ENCODE peak calls at places on chromosomes 11 and 22, in eight cellular contexts. One of them, this sample, is unnamed.

GRCh38 chr11:111526501-111526900 is 11.9 kb downstream of the HOATZ start:
- DNase-seq in A673: peak
- DNase-seq in neural progenitor cell: no peak
- DNase-seq in choroid plexus epithelial cell: peak
- DNase-seq in suprapubic skin: no peak
- DNase-seq in body of pancreas: no peak
- DNase-seq in brain microvascular endothelial cell: peak
- DNase-seq in epithelial cell of proximal tubule: no peak
- DNase-seq in this sample: peak

GRCh38 chr11:2099523-2100316 is 39.5 kb downstream of the IGF2 start:
- DNase-seq in A673: no peak
- DNase-seq in neural progenitor cell: no peak
- DNase-seq in choroid plexus epithelial cell: no peak
- DNase-seq in suprapubic skin: peak
- DNase-seq in body of pancreas: peak
- DNase-seq in brain microvascular endothelial cell: no peak
- DNase-seq in epithelial cell of proximal tubule: no peak
- DNase-seq in this sample: no peak

GRCh38 chr11:106076421-106076922 is 675 bp downstream of the KBTBD3 start:
- DNase-seq in A673: no peak
- DNase-seq in neural progenitor cell: peak
- DNase-seq in choroid plexus epithelial cell: peak
- DNase-seq in suprapubic skin: no peak
- DNase-seq in body of pancreas: peak
- DNase-seq in brain microvascular endothelial cell: no peak
- DNase-seq in epithelial cell of proximal tubule: no peak
- DNase-seq in this sample: no peak

GRCh38 chr22:28229566-28230483 is 310.8 kb upstream of the PITPNB start:
- DNase-seq in A673: no peak
- DNase-seq in neural progenitor cell: no peak
- DNase-seq in choroid plexus epithelial cell: peak
- DNase-seq in suprapubic skin: no peak
- DNase-seq in body of pancreas: no peak
- DNase-seq in brain microvascular endothelial cell: peak
- DNase-seq in epithelial cell of proximal tubule: no peak
- DNase-seq in this sample: no peak

GRCh38 chr11:10314199-10315072 is 9.6 kb downstream of the ADM start:
- DNase-seq in A673: peak
- DNase-seq in neural progenitor cell: peak
- DNase-seq in choroid plexus epithelial cell: peak
- DNase-seq in suprapubic skin: no peak
- DNase-seq in body of pancreas: no peak
- DNase-seq in brain microvascular endothelial cell: peak
- DNase-seq in epithelial cell of proximal tubule: no peak
- DNase-seq in this sample: no peak

GRCh38 chr22:44247346-44247745 is 65.4 kb downstream of the SHISAL1 start:
- DNase-seq in A673: no peak
- DNase-seq in neural progenitor cell: no peak
- DNase-seq in choroid plexus epithelial cell: no peak
- DNase-seq in suprapubic skin: peak
- DNase-seq in body of pancreas: no peak
- DNase-seq in brain microvascular endothelial cell: no peak
- DNase-seq in epithelial cell of proximal tubule: no peak
- DNase-seq in this sample: no peak

GRCh38 chr11:65487467-65488272 is 11.2 kb upstream of the MALAT1 start:
- DNase-seq in A673: peak
- DNase-seq in neural progenitor cell: peak
- DNase-seq in choroid plexus epithelial cell: peak
- DNase-seq in suprapubic skin: peak
- DNase-seq in body of pancreas: peak
- DNase-seq in brain microvascular endothelial cell: peak
- DNase-seq in epithelial cell of proximal tubule: peak
- DNase-seq in this sample: peak

GRCh38 chr11:132941024-132941646 is 591.2 kb downstream of the OPCML start:
- DNase-seq in A673: peak
- DNase-seq in neural progenitor cell: peak
- DNase-seq in choroid plexus epithelial cell: peak
- DNase-seq in suprapubic skin: no peak
- DNase-seq in body of pancreas: peak
- DNase-seq in brain microvascular endothelial cell: peak
- DNase-seq in epithelial cell of proximal tubule: no peak
- DNase-seq in this sample: no peak

GRCh38 chr11:38014405-38014804 is 1416.4 kb upstream of the RAG2 start:
- DNase-seq in A673: peak
- DNase-seq in neural progenitor cell: no peak
- DNase-seq in choroid plexus epithelial cell: peak
- DNase-seq in suprapubic skin: no peak
- DNase-seq in body of pancreas: no peak
- DNase-seq in brain microvascular endothelial cell: peak
- DNase-seq in epithelial cell of proximal tubule: no peak
- DNase-seq in this sample: no peak

GRCh38 chr22:27210111-27210739 is 552.8 kb downstream of the MIAT start:
- DNase-seq in A673: no peak
- DNase-seq in neural progenitor cell: no peak
- DNase-seq in choroid plexus epithelial cell: no peak
- DNase-seq in suprapubic skin: no peak
- DNase-seq in body of pancreas: no peak
- DNase-seq in brain microvascular endothelial cell: no peak
- DNase-seq in epithelial cell of proximal tubule: no peak
- DNase-seq in this sample: no peak

GRCh38 chr11:102306048-102306575 is 11.2 kb upstream of the BIRC3 start:
- DNase-seq in A673: no peak
- DNase-seq in neural progenitor cell: no peak
- DNase-seq in choroid plexus epithelial cell: no peak
- DNase-seq in suprapubic skin: no peak
- DNase-seq in body of pancreas: no peak
- DNase-seq in brain microvascular endothelial cell: no peak
- DNase-seq in epithelial cell of proximal tubule: no peak
- DNase-seq in this sample: no peak

GRCh38 chr11:3737386-3737933 is 59.9 kb downstream of the NUP98 start:
- DNase-seq in A673: no peak
- DNase-seq in neural progenitor cell: no peak
- DNase-seq in choroid plexus epithelial cell: no peak
- DNase-seq in suprapubic skin: no peak
- DNase-seq in body of pancreas: no peak
- DNase-seq in brain microvascular endothelial cell: no peak
- DNase-seq in epithelial cell of proximal tubule: no peak
- DNase-seq in this sample: no peak

GRCh38 chr11:94553938-94554337 is 10.2 kb downstream of the FUT4 start:
- DNase-seq in A673: no peak
- DNase-seq in neural progenitor cell: no peak
- DNase-seq in choroid plexus epithelial cell: peak
- DNase-seq in suprapubic skin: no peak
- DNase-seq in body of pancreas: no peak
- DNase-seq in brain microvascular endothelial cell: peak
- DNase-seq in epithelial cell of proximal tubule: no peak
- DNase-seq in this sample: no peak

GRCh38 chr11:34346551-34346950 is 11.3 kb downstream of the ABTB2 start:
- DNase-seq in A673: no peak
- DNase-seq in neural progenitor cell: no peak
- DNase-seq in choroid plexus epithelial cell: peak
- DNase-seq in suprapubic skin: no peak
- DNase-seq in body of pancreas: no peak
- DNase-seq in brain microvascular endothelial cell: peak
- DNase-seq in epithelial cell of proximal tubule: no peak
- DNase-seq in this sample: no peak

GRCh38 chr11:123054301-123055065 is 7.5 kb downstream of the HSPA8 start:
- DNase-seq in A673: peak
- DNase-seq in neural progenitor cell: peak
- DNase-seq in choroid plexus epithelial cell: peak
- DNase-seq in suprapubic skin: no peak
- DNase-seq in body of pancreas: no peak
- DNase-seq in brain microvascular endothelial cell: peak
- DNase-seq in epithelial cell of proximal tubule: no peak
- DNase-seq in this sample: no peak

GRCh38 chr11:30499940-30500339 is 86.2 kb downstream of the MPPED2 start:
- DNase-seq in A673: no peak
- DNase-seq in neural progenitor cell: no peak
- DNase-seq in choroid plexus epithelial cell: no peak
- DNase-seq in suprapubic skin: no peak
- DNase-seq in body of pancreas: no peak
- DNase-seq in brain microvascular endothelial cell: no peak
- DNase-seq in epithelial cell of proximal tubule: no peak
- DNase-seq in this sample: no peak

GRCh38 chr11:118938491-118939411 is 13.0 kb upstream of the BCL9L start:
- DNase-seq in A673: no peak
- DNase-seq in neural progenitor cell: no peak
- DNase-seq in choroid plexus epithelial cell: peak
- DNase-seq in suprapubic skin: no peak
- DNase-seq in body of pancreas: no peak
- DNase-seq in brain microvascular endothelial cell: peak
- DNase-seq in epithelial cell of proximal tubule: peak
- DNase-seq in this sample: peak

GRCh38 chr11:73275381-73275750 is 3.2 kb downstream of the P2RY6 start:
- DNase-seq in A673: no peak
- DNase-seq in neural progenitor cell: no peak
- DNase-seq in choroid plexus epithelial cell: no peak
- DNase-seq in suprapubic skin: peak
- DNase-seq in body of pancreas: no peak
- DNase-seq in brain microvascular endothelial cell: no peak
- DNase-seq in epithelial cell of proximal tubule: no peak
- DNase-seq in this sample: no peak

GRCh38 chr11:79092791-79093313 is 348.0 kb downstream of the TENM4 start:
- DNase-seq in A673: peak
- DNase-seq in neural progenitor cell: no peak
- DNase-seq in choroid plexus epithelial cell: peak
- DNase-seq in suprapubic skin: no peak
- DNase-seq in body of pancreas: no peak
- DNase-seq in brain microvascular endothelial cell: peak
- DNase-seq in epithelial cell of proximal tubule: peak
- DNase-seq in this sample: peak

GRCh38 chr11:86891020-86891419 is 64.2 kb downstream of the FZD4 start:
- DNase-seq in A673: no peak
- DNase-seq in neural progenitor cell: no peak
- DNase-seq in choroid plexus epithelial cell: no peak
- DNase-seq in suprapubic skin: no peak
- DNase-seq in body of pancreas: no peak
- DNase-seq in brain microvascular endothelial cell: no peak
- DNase-seq in epithelial cell of proximal tubule: no peak
- DNase-seq in this sample: no peak

GRCh38 chr11:69300124-69301032 is 6.4 kb downstream of the MYEOV start:
- DNase-seq in A673: no peak
- DNase-seq in neural progenitor cell: no peak
- DNase-seq in choroid plexus epithelial cell: peak
- DNase-seq in suprapubic skin: peak
- DNase-seq in body of pancreas: peak
- DNase-seq in brain microvascular endothelial cell: peak
- DNase-seq in epithelial cell of proximal tubule: no peak
- DNase-seq in this sample: no peak

GRCh38 chr11:78929906-78930220 is 355.2 kb upstream of the NARS2 start:
- DNase-seq in A673: no peak
- DNase-seq in neural progenitor cell: no peak
- DNase-seq in choroid plexus epithelial cell: no peak
- DNase-seq in suprapubic skin: no peak
- DNase-seq in body of pancreas: no peak
- DNase-seq in brain microvascular endothelial cell: no peak
- DNase-seq in epithelial cell of proximal tubule: no peak
- DNase-seq in this sample: no peak

GRCh38 chr11:100630898-100631297 is 56.2 kb upstream of the ARHGAP42 start:
- DNase-seq in A673: no peak
- DNase-seq in neural progenitor cell: no peak
- DNase-seq in choroid plexus epithelial cell: peak
- DNase-seq in suprapubic skin: no peak
- DNase-seq in body of pancreas: no peak
- DNase-seq in brain microvascular endothelial cell: no peak
- DNase-seq in epithelial cell of proximal tubule: peak
- DNase-seq in this sample: no peak

GRCh38 chr11:117839234-117839882 is 14.8 kb upstream of the FXYD2 start:
- DNase-seq in A673: no peak
- DNase-seq in neural progenitor cell: no peak
- DNase-seq in choroid plexus epithelial cell: no peak
- DNase-seq in suprapubic skin: peak
- DNase-seq in body of pancreas: no peak
- DNase-seq in brain microvascular endothelial cell: no peak
- DNase-seq in epithelial cell of proximal tubule: no peak
- DNase-seq in this sample: no peak

GRCh38 chr11:1027483-1028290 is 8.8 kb downstream of the MUC6 start:
- DNase-seq in A673: no peak
- DNase-seq in neural progenitor cell: no peak
- DNase-seq in choroid plexus epithelial cell: no peak
- DNase-seq in suprapubic skin: no peak
- DNase-seq in body of pancreas: no peak
- DNase-seq in brain microvascular endothelial cell: no peak
- DNase-seq in epithelial cell of proximal tubule: no peak
- DNase-seq in this sample: no peak
- TF ChIP-seq CTCF in A673: no peak
- TF ChIP-seq CTCF in neural progenitor cell: no peak
- TF ChIP-seq CTCF in choroid plexus epithelial cell: no peak
- TF ChIP-seq CTCF in suprapubic skin: no peak
- TF ChIP-seq CTCF in body of pancreas: no peak
- TF ChIP-seq CTCF in brain microvascular endothelial cell: no peak
- TF ChIP-seq CTCF in epithelial cell of proximal tubule: no peak
- TF ChIP-seq CTCF in this sample: no peak

GRCh38 chr11:93248602-93249001 is 50.8 kb upstream of the SLC36A4 start:
- DNase-seq in A673: peak
- DNase-seq in neural progenitor cell: no peak
- DNase-seq in choroid plexus epithelial cell: peak
- DNase-seq in suprapubic skin: no peak
- DNase-seq in body of pancreas: no peak
- DNase-seq in brain microvascular endothelial cell: no peak
- DNase-seq in epithelial cell of proximal tubule: no peak
- DNase-seq in this sample: no peak
- TF ChIP-seq CTCF in A673: peak
- TF ChIP-seq CTCF in neural progenitor cell: peak
- TF ChIP-seq CTCF in choroid plexus epithelial cell: peak
- TF ChIP-seq CTCF in suprapubic skin: no peak
- TF ChIP-seq CTCF in body of pancreas: no peak
- TF ChIP-seq CTCF in brain microvascular endothelial cell: peak
- TF ChIP-seq CTCF in epithelial cell of proximal tubule: peak
- TF ChIP-seq CTCF in this sample: peak

GRCh38 chr11:57662893-57663292 is 5.0 kb upstream of the ZDHHC5 start:
- DNase-seq in A673: no peak
- DNase-seq in neural progenitor cell: no peak
- DNase-seq in choroid plexus epithelial cell: no peak
- DNase-seq in suprapubic skin: no peak
- DNase-seq in body of pancreas: no peak
- DNase-seq in brain microvascular endothelial cell: no peak
- DNase-seq in epithelial cell of proximal tubule: no peak
- DNase-seq in this sample: no peak
- TF ChIP-seq CTCF in A673: peak
- TF ChIP-seq CTCF in neural progenitor cell: peak
- TF ChIP-seq CTCF in choroid plexus epithelial cell: peak
- TF ChIP-seq CTCF in suprapubic skin: no peak
- TF ChIP-seq CTCF in body of pancreas: no peak
- TF ChIP-seq CTCF in brain microvascular endothelial cell: no peak
- TF ChIP-seq CTCF in epithelial cell of proximal tubule: peak
- TF ChIP-seq CTCF in this sample: no peak

DNA sequence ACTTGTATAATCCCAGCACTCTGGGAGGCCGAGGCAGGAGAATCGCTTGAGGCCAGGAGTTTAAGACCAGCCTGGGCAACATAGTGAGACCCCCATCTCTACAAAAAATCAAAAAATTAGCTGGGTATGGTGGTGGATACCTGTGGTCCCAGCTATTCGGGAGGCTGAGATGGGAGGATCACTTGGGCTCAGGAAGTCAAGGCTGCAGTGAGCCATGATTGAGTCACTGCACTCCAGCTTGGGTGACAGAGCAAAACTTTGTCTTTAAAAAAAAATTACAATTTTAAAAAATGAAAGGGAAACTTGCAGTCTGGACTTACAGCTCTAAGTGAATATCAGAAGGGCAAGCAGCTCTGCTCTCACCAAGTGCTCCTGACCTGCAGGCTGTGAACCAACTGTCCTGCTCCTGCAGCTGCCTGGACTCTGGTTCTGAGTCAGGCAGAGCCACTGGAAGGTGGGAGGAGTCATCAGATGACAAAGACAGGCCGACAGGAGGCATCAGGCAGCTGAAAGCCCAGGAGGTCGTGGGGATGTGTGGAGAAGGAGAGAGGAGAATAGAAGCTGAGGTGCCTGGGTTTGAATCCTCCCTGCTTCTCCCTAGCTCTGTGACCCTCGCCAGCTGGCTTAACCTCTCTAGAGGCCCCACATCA is 9.6 kb downstream of the SMTNL1 start:
- DNase-seq in A673: peak
- DNase-seq in neural progenitor cell: peak
- DNase-seq in choroid plexus epithelial cell: peak
- DNase-seq in suprapubic skin: no peak
- DNase-seq in body of pancreas: no peak
- DNase-seq in brain microvascular endothelial cell: peak
- DNase-seq in epithelial cell of proximal tubule: no peak
- DNase-seq in this sample: no peak
- TF ChIP-seq CTCF in A673: peak
- TF ChIP-seq CTCF in neural progenitor cell: peak
- TF ChIP-seq CTCF in choroid plexus epithelial cell: peak
- TF ChIP-seq CTCF in suprapubic skin: no peak
- TF ChIP-seq CTCF in body of pancreas: no peak
- TF ChIP-seq CTCF in brain microvascular endothelial cell: peak
- TF ChIP-seq CTCF in epithelial cell of proximal tubule: peak
- TF ChIP-seq CTCF in this sample: peak

This sample was measured in kidney epithelial cell.